ENCODE peak calls at places on chromosome 18, in nine cellular contexts. B is pancreas, X is IMR-90, N is DND-41, M is breast epithelium, Q is heart left ventricle, A is colonic mucosa, P is uterus, F is thoracic aorta. E is an unnamed sample.

GRCh38 chr18:79507546-79508480 is 112.1 kb downstream of the NFATC1 start:
- DNase-seq in N (no peak), M (peak; percentile 70), X (peak; percentile 41), P (peak; percentile 87), Q (peak; percentile 90), B (peak; percentile 46), F (no peak), A (peak; percentile 52), E (peak; percentile 64)

GRCh38 chr18:62409821-62410220 is 84.7 kb downstream of the TNFRSF11A start:
- DNase-seq in A (no peak), P (no peak), B (no peak), Q (no peak), N (no peak), X (no peak), F (no peak), M (no peak), E (no peak)

GRCh38 chr18:37537868-37538525 is 27.6 kb downstream of the CELF4 start:
- DNase-seq in M (peak; percentile 52), P (peak; percentile 59), F (peak; percentile 16), N (peak; percentile 58), A (peak; percentile 58), Q (peak; percentile 86), X (peak; percentile 44), B (peak; percentile 81), E (peak; percentile 81)

GRCh38 chr18:73613706-73614340 is 533.8 kb downstream of the FBXO15 start:
- DNase-seq in M (no peak), Q (no peak), F (no peak), P (no peak), A (no peak), B (no peak), X (peak; percentile 31), N (no peak), E (no peak)

GRCh38 chr18:69402219-69402989 is 1.7 kb downstream of the DOK6 start:
- DNase-seq in P (no peak), X (no peak), A (no peak), F (no peak), N (no peak), M (no peak), B (no peak), Q (no peak), E (no peak)

GRCh38 chr18:78768655-78769501 is 210.7 kb upstream of the SALL3 start:
- DNase-seq in F (no peak), A (no peak), X (no peak), N (no peak), B (no peak), M (peak; percentile 12), Q (no peak), P (no peak), E (no peak)

GRCh38 chr18:8706545-8706980 is 1.2 kb downstream of the MTCL1 start:
- DNase-seq in X (peak; percentile 16), F (no peak), B (peak; percentile 29), N (no peak), A (no peak), M (no peak), P (no peak), Q (no peak), E (no peak)

GRCh38 chr18:62979172-62979571 is 263.8 kb downstream of the PHLPP1 start:
- DNase-seq in B (no peak), X (peak; percentile 96), F (no peak), M (peak; percentile 73), Q (no peak), N (peak; percentile 27), P (no peak), A (no peak), E (peak; percentile 65)

GRCh38 chr18:12391487-12392136 is 14.6 kb upstream of the AFG3L2 start:
- DNase-seq in F (no peak), X (peak; percentile 75), M (no peak), Q (no peak), N (peak; percentile 32), P (peak; percentile 64), A (peak; percentile 65), B (peak; percentile 65), E (peak; percentile 61)

GRCh38 chr18:4821801-4822200 is 366.7 kb upstream of the DLGAP1 start:
- DNase-seq in A (no peak), B (no peak), N (no peak), X (no peak), Q (no peak), P (no peak), M (no peak), F (no peak), E (no peak)

GRCh38 chr18:2293109-2293839 is 278.0 kb downstream of the METTL4 start:
- DNase-seq in N (peak; percentile 17), A (no peak), Q (no peak), P (no peak), X (no peak), B (no peak), F (no peak), M (no peak), E (no peak)

GRCh38 chr18:6487027-6487426 is 72.3 kb upstream of the L3MBTL4 start:
- DNase-seq in P (no peak), Q (no peak), B (no peak), M (no peak), N (no peak), A (no peak), X (no peak), F (no peak), E (no peak)

GRCh38 chr18:13273800-13274199 is 55.2 kb downstream of the LDLRAD4 start:
- DNase-seq in X (no peak), M (no peak), Q (no peak), P (no peak), A (no peak), F (no peak), B (no peak), N (no peak), E (no peak)

GRCh38 chr18:13436596-13436995 is 218.0 kb downstream of the LDLRAD4 start:
- DNase-seq in A (no peak), F (no peak), N (peak; percentile 77), M (no peak), X (no peak), B (no peak), Q (no peak), P (no peak), E (no peak)

GRCh38 chr18:70127307-70127828 is 78.1 kb downstream of the RTTN start:
- DNase-seq in A (no peak), P (no peak), X (no peak), B (no peak), N (no peak), Q (no peak), M (no peak), F (no peak), E (no peak)

GRCh38 chr18:13539050-13539449 is 187.3 kb downstream of the FAM210A start:
- DNase-seq in M (no peak), P (peak; percentile 62), Q (no peak), X (no peak), N (peak; percentile 30), B (no peak), F (no peak), A (peak; percentile 67), E (no peak)

GRCh38 chr18:38851526-38851925 is 1285.9 kb upstream of the CELF4 start:
- DNase-seq in A (no peak), F (no peak), M (no peak), X (no peak), B (no peak), P (no peak), Q (no peak), N (no peak), E (no peak)

GRCh38 chr18:26471027-26471426 is 77.3 kb downstream of the KCTD1 start:
- DNase-seq in Q (no peak), F (no peak), X (peak; percentile 66), M (no peak), A (no peak), B (no peak), P (no peak), N (no peak), E (no peak)

GRCh38 chr18:23618862-23619387 is 32.6 kb upstream of the NPC1 start:
- DNase-seq in A (peak; percentile 46), F (no peak), N (no peak), P (no peak), M (peak; percentile 28), Q (no peak), X (no peak), B (no peak), E (no peak)
- TF ChIP-seq CTCF in A (no peak), F (no peak), N (no peak), P (peak; percentile 29), M (no peak), Q (no peak), X (no peak), B (no peak), E (no peak)

DNA sequence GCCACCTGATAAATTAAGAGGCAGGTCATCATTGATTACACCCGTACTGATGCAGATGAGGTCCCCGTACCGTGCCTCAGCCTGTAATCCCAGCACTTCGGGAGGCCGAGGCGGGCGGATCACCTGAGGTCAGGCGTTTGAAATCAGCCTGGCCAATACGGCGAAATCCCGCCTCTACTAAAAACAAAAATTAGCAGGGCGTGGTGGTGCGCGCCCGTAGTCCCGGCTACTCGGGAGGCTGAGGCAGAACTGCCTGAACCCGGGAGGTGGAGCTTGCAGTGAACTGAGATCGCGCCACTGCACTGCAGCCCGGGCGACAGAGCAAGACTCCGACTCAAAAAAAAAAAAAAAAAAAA is 683 bp upstream of the ENOSF1 start:
- DNase-seq in M (no peak), X (no peak), P (no peak), N (no peak), Q (no peak), B (no peak), A (no peak), F (no peak), E (no peak)
- H3K4me3 ChIP-seq in M (peak overlapping the region; percentile 61), X (no peak overlapping the region), P (peak overlapping the region; percentile 67), N (no peak overlapping the region), Q (peak overlapping the region; percentile 71), B (peak overlapping the region; percentile 74), A (peak overlapping the region; percentile 54), F (peak overlapping the region; percentile 93), E (peak overlapping the region; percentile 66)

GRCh38 chr18:22983175-22983574 is 50.0 kb downstream of the RBBP8 start:
- DNase-seq in B (no peak), A (no peak), M (no peak), X (peak; percentile 64), P (no peak), N (no peak), F (no peak), Q (no peak), E (no peak)

GRCh38 chr18:22981274-22982133 is 48.4 kb downstream of the RBBP8 start:
- DNase-seq in B (no peak), A (no peak), N (no peak), Q (no peak), X (no peak), M (no peak), P (no peak), F (no peak), E (no peak)

GRCh38 chr18:22985250-22985649 is 52.1 kb downstream of the RBBP8 start:
- DNase-seq in X (peak; percentile 23), N (no peak), A (no peak), Q (no peak), M (no peak), F (no peak), P (no peak), B (no peak), E (no peak)

GRCh38 chr18:22977847-22978701 is 44.9 kb downstream of the RBBP8 start:
- DNase-seq in X (peak; percentile 89), M (no peak), P (no peak), N (no peak), A (no peak), B (no peak), Q (no peak), F (no peak), E (no peak)

GRCh38 chr18:22980394-22980793 is 47.3 kb downstream of the RBBP8 start:
- DNase-seq in P (no peak), F (no peak), B (no peak), M (no peak), A (no peak), Q (no peak), N (no peak), X (no peak), E (no peak)
- H3K27ac ChIP-seq in P (no peak overlapping the region), F (no peak overlapping the region), B (no peak overlapping the region), M (no peak overlapping the region), A (no peak overlapping the region), Q (no peak overlapping the region), N (no peak overlapping the region), X (no peak overlapping the region), E (no peak overlapping the region)

GRCh38 chr18:34643982-34644381 is 66.1 kb upstream of the DTNA start:
- DNase-seq in A (no peak), M (no peak), Q (no peak), P (no peak), N (no peak), B (no peak), X (peak; percentile 12), F (no peak), E (no peak)
- TF ChIP-seq CTCF in A (no peak), M (no peak), Q (no peak), P (no peak), N (no peak), B (no peak), X (peak; percentile 7), F (peak; percentile 28), E (no peak)

E was measured in dorsolateral prefrontal cortex.